ENCODE peak calls at places on chromosome 21, in eight cellular contexts. V is heart left ventricle, Z is brain microvascular endothelial cell, W is transverse colon, Y is GM06990, T is endothelial cell of umbilical vein, I is left ventricle myocardium inferior, J is right lobe of liver. U is an unnamed sample.

GRCh38 chr21:39314155-39315027 is 959 bp upstream of the BRWD1 start:
- DNase-seq in V (peak), Z (peak), W (peak), Y (no peak), T (peak), I (peak), J (peak), U (peak)

GRCh38 chr21:36744560-36745231 is 45.8 kb downstream of the SIM2 start:
- DNase-seq in V (no peak), Z (no peak), W (no peak), Y (no peak), T (no peak), I (peak), J (no peak), U (no peak)

GRCh38 chr21:38696617-38697016 is 109.1 kb upstream of the ETS2 start:
- DNase-seq in V (no peak), Z (no peak), W (no peak), Y (no peak), T (no peak), I (no peak), J (no peak), U (no peak)

GRCh38 chr21:8989883-8990325 is 1531.5 kb upstream of the TPTE start:
- DNase-seq in V (no peak), Z (no peak), W (no peak), Y (no peak), T (peak), I (no peak), J (peak), U (no peak)

GRCh38 chr21:20730421-20730820 is 267.8 kb upstream of the NCAM2 start:
- DNase-seq in V (no peak), Z (no peak), W (no peak), Y (no peak), T (no peak), I (no peak), J (no peak), U (no peak)

GRCh38 chr21:39182016-39182415 is 1.2 kb downstream of the PSMG1 start:
- DNase-seq in V (no peak), Z (no peak), W (no peak), Y (no peak), T (peak), I (no peak), J (no peak), U (no peak)

GRCh38 chr21:38159355-38159754 is 97.4 kb upstream of the KCNJ15 start:
- DNase-seq in V (peak), Z (peak), W (peak), Y (no peak), T (peak), I (peak), J (peak), U (peak)

GRCh38 chr21:18840239-18840638 is 436.7 kb upstream of the TMPRSS15 start:
- DNase-seq in V (no peak), Z (peak), W (no peak), Y (no peak), T (peak), I (no peak), J (no peak), U (no peak)

GRCh38 chr21:44749759-44750674 is 38.6 kb upstream of the TSPEAR start:
- DNase-seq in V (no peak), Z (no peak), W (no peak), Y (no peak), T (no peak), I (no peak), J (no peak), U (no peak)

GRCh38 chr21:36385233-36385908 is at the start of gene CHAF1B:
- DNase-seq in V (peak), Z (peak), W (peak), Y (peak), T (peak), I (peak), J (peak), U (no peak)

GRCh38 chr21:38299651-38300050 is 42.9 kb downstream of the KCNJ15 start:
- DNase-seq in V (no peak), Z (no peak), W (no peak), Y (no peak), T (no peak), I (no peak), J (no peak), U (no peak)

GRCh38 chr21:36548866-36549265 is 68.9 kb upstream of the CLDN14 start:
- DNase-seq in V (no peak), Z (no peak), W (no peak), Y (no peak), T (no peak), I (no peak), J (no peak), U (no peak)

GRCh38 chr21:23687154-23687553 is 1920.1 kb downstream of the MRPL39 start:
- DNase-seq in V (no peak), Z (no peak), W (no peak), Y (no peak), T (no peak), I (no peak), J (no peak), U (no peak)

GRCh38 chr21:37389456-37389855 is 22.9 kb downstream of the DYRK1A start:
- DNase-seq in V (no peak), Z (no peak), W (no peak), Y (no peak), T (no peak), I (no peak), J (no peak), U (no peak)

GRCh38 chr21:39232926-39233325 is 49.7 kb upstream of the PSMG1 start:
- DNase-seq in V (no peak), Z (no peak), W (no peak), Y (no peak), T (no peak), I (no peak), J (no peak), U (no peak)

GRCh38 chr21:26982767-26983166 is 15.9 kb upstream of the ADAMTS5 start:
- DNase-seq in V (no peak), Z (no peak), W (no peak), Y (no peak), T (no peak), I (no peak), J (no peak), U (peak)

GRCh38 chr21:35390013-35390776 is 341.1 kb upstream of the RUNX1 start:
- DNase-seq in V (no peak), Z (peak), W (no peak), Y (no peak), T (peak), I (no peak), J (no peak), U (peak)

GRCh38 chr21:39316062-39316461 is 2.6 kb upstream of the BRWD1 start:
- DNase-seq in V (no peak), Z (no peak), W (no peak), Y (no peak), T (no peak), I (no peak), J (no peak), U (no peak)

GRCh38 chr21:31128234-31128633 is 90.0 kb upstream of the KRTAP19-8 start:
- DNase-seq in V (no peak), Z (no peak), W (no peak), Y (no peak), T (no peak), I (no peak), J (no peak), U (no peak)

GRCh38 chr21:36583591-36583990 is 103.7 kb upstream of the CLDN14 start:
- DNase-seq in V (no peak), Z (no peak), W (no peak), Y (no peak), T (no peak), I (no peak), J (no peak), U (no peak)

GRCh38 chr21:29933088-29933487 is 6.7 kb downstream of the GRIK1 start:
- DNase-seq in V (no peak), Z (no peak), W (no peak), Y (no peak), T (no peak), I (no peak), J (no peak), U (no peak)

GRCh38 chr21:26423506-26423905 is 149.6 kb downstream of the CYYR1 start:
- DNase-seq in V (no peak), Z (no peak), W (no peak), Y (no peak), T (no peak), I (no peak), J (no peak), U (peak)

GRCh38 chr21:35275776-35276175 is 226.7 kb upstream of the RUNX1 start:
- DNase-seq in V (no peak), Z (no peak), W (no peak), Y (no peak), T (no peak), I (no peak), J (no peak), U (no peak)

GRCh38 chr21:35222541-35222941 is 173.4 kb upstream of the RUNX1 start:
- DNase-seq in V (no peak), Z (no peak), W (no peak), Y (peak), T (peak), I (no peak), J (no peak), U (no peak)

GRCh38 chr21:39904457-39904856 is 37.2 kb downstream of the PCP4 start:
- DNase-seq in V (no peak), Z (no peak), W (no peak), Y (no peak), T (no peak), I (no peak), J (no peak), U (no peak)

GRCh38 chr21:36164427-36164784 is 7.8 kb downstream of the DOP1B start:
- DNase-seq in V (no peak), Z (no peak), W (peak), Y (no peak), T (no peak), I (no peak), J (no peak), U (no peak)

GRCh38 chr21:35517848-35518247 is 468.7 kb upstream of the RUNX1 start:
- DNase-seq in V (no peak), Z (no peak), W (no peak), Y (no peak), T (no peak), I (no peak), J (no peak), U (no peak)

GRCh38 chr21:42833439-42833815 is 45.9 kb downstream of the WDR4 start:
- DNase-seq in V (no peak), Z (no peak), W (peak), Y (no peak), T (no peak), I (no peak), J (no peak), U (no peak)

GRCh38 chr21:17793675-17794123 is 25.5 kb downstream of the C21orf91 start:
- DNase-seq in V (no peak), Z (peak), W (no peak), Y (no peak), T (peak), I (no peak), J (no peak), U (no peak)

GRCh38 chr21:37914211-37914900 is 1.9 kb downstream of the KCNJ6 start:
- DNase-seq in V (no peak), Z (peak), W (no peak), Y (no peak), T (no peak), I (no peak), J (no peak), U (no peak)

GRCh38 chr21:37659874-37660273 is 256.4 kb downstream of the KCNJ6 start:
- DNase-seq in V (no peak), Z (no peak), W (no peak), Y (no peak), T (no peak), I (no peak), J (no peak), U (no peak)

GRCh38 chr21:38958940-38959685 is 153.4 kb downstream of the ETS2 start:
- DNase-seq in V (peak), Z (peak), W (peak), Y (no peak), T (no peak), I (no peak), J (peak), U (peak)

GRCh38 chr21:17742181-17742580 is 77.0 kb downstream of the C21orf91 start:
- DNase-seq in V (no peak), Z (no peak), W (no peak), Y (no peak), T (no peak), I (no peak), J (no peak), U (no peak)

GRCh38 chr21:22881131-22881530 is 1882.9 kb downstream of the NCAM2 start:
- DNase-seq in V (no peak), Z (no peak), W (no peak), Y (no peak), T (no peak), I (no peak), J (no peak), U (no peak)

GRCh38 chr21:35256468-35256988 is 207.4 kb upstream of the RUNX1 start:
- DNase-seq in V (peak), Z (peak), W (peak), Y (no peak), T (peak), I (peak), J (peak), U (peak)

GRCh38 chr21:44054710-44055109 is 42.6 kb downstream of the TRAPPC10 start:
- DNase-seq in V (no peak), Z (peak), W (no peak), Y (no peak), T (no peak), I (no peak), J (no peak), U (no peak)

DNA sequence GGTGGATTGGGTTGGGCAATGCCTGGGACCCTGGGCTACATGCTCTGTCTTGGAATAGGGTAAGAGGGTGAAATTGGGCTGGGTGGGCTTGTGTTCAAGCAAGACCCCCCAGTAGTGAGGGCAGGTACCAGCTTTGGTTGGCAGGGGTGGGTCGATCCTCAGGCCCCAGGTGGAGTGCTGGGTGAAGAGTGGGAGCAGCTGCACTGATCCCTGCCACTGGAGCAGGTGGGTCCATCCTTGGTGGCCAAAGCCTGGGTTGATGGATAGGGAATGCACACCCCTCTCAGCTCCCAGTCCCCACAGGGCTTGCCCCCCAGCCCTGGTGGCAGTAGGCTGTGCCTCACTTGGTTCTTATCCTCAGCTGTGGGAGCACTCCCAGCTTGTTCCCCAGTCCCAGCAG is 135.2 kb downstream of the PCBP3 start:
- DNase-seq in V (no peak), Z (no peak), W (no peak), Y (no peak), T (no peak), I (no peak), J (no peak), U (no peak)
- TF ChIP-seq CTCF in V (no peak), Z (no peak), W (no peak), Y (no peak), T (no peak), I (no peak), J (no peak), U (no peak)

GRCh38 chr21:32307706-32308105 is 9.1 kb downstream of the MRAP start:
- DNase-seq in V (no peak), Z (peak), W (no peak), Y (no peak), T (no peak), I (no peak), J (no peak), U (no peak)

GRCh38 chr21:32308696-32309095 is 10.0 kb downstream of the MRAP start:
- DNase-seq in V (no peak), Z (no peak), W (no peak), Y (no peak), T (no peak), I (no peak), J (no peak), U (no peak)

GRCh38 chr21:32303385-32303784 is 4.7 kb downstream of the MRAP start:
- DNase-seq in V (no peak), Z (no peak), W (no peak), Y (no peak), T (no peak), I (no peak), J (no peak), U (no peak)

GRCh38 chr21:32304998-32305397 is 6.3 kb downstream of the MRAP start:
- DNase-seq in V (no peak), Z (no peak), W (no peak), Y (no peak), T (no peak), I (no peak), J (no peak), U (no peak)

GRCh38 chr21:32306021-32306780 is 7.5 kb downstream of the MRAP start:
- DNase-seq in V (no peak), Z (peak), W (no peak), Y (no peak), T (peak), I (no peak), J (no peak), U (no peak)
- TF ChIP-seq CTCF in V (peak), Z (peak), W (no peak), Y (peak), T (peak), I (peak), J (no peak), U (no peak)

GRCh38 chr21:15557925-15558324 is 171.9 kb upstream of the USP25 start:
- DNase-seq in V (no peak), Z (no peak), W (no peak), Y (no peak), T (no peak), I (no peak), J (no peak), U (no peak)

GRCh38 chr21:15549671-15550070 is 180.1 kb upstream of the USP25 start:
- DNase-seq in V (no peak), Z (peak), W (no peak), Y (no peak), T (no peak), I (no peak), J (no peak), U (no peak)

GRCh38 chr21:15558884-15559283 is 170.9 kb upstream of the USP25 start:
- DNase-seq in V (no peak), Z (no peak), W (no peak), Y (no peak), T (no peak), I (no peak), J (no peak), U (no peak)

DNA sequence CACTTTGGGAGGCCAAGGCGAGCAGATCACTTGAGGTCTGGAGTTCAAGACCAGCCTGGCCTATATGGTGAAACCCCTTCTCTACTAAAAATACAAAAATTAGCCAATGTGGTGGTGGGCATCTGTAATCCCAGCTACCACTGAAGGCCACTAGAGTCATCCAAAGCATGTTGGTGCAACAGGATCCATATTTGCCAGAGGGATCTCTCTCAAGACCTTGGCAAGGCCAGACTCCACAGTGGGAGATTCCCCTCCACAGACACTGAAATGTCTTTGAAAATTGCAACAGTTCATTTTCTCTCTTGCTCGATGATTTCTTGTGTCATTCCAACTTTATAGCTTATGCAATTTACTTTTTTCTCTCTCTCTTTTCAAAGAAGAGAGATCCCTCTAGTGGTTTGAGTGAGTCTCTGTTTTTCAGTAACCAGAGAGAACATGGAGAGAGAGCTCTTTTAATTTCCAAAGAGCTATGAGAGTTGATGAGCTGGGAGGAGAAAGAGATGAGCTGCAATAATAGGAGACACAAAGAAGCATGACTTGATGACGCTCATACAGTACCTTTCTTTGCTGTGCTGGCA is 176.8 kb upstream of the USP25 start:
- DNase-seq in V (no peak), Z (no peak), W (no peak), Y (no peak), T (no peak), I (no peak), J (no peak), U (peak)
- TF ChIP-seq CTCF in V (peak), Z (peak), W (peak), Y (peak), T (peak), I (peak), J (peak), U (peak)

GRCh38 chr21:16407403-16408279 is 677.9 kb downstream of the USP25 start:
- DNase-seq in V (no peak), Z (no peak), W (no peak), Y (no peak), T (peak), I (no peak), J (no peak), U (no peak)
- TF ChIP-seq CTCF in V (no peak), Z (no peak), W (no peak), Y (no peak), T (no peak), I (no peak), J (no peak), U (no peak)

GRCh38 chr21:25313891-25314646 is 293.2 kb downstream of the MRPL39 start:
- DNase-seq in V (no peak), Z (peak), W (no peak), Y (no peak), T (no peak), I (no peak), J (no peak), U (no peak)
- TF ChIP-seq CTCF in V (no peak), Z (peak), W (no peak), Y (peak), T (no peak), I (peak), J (no peak), U (peak)

GRCh38 chr21:28746166-28746565 is 246.5 kb downstream of the LTN1 start:
- DNase-seq in V (no peak), Z (no peak), W (no peak), Y (no peak), T (no peak), I (no peak), J (no peak), U (no peak)

GRCh38 chr21:28738882-28739281 is 253.8 kb downstream of the LTN1 start:
- DNase-seq in V (no peak), Z (no peak), W (no peak), Y (no peak), T (peak), I (no peak), J (no peak), U (no peak)

GRCh38 chr21:28743723-28744122 is 249.0 kb downstream of the LTN1 start:
- DNase-seq in V (no peak), Z (no peak), W (no peak), Y (no peak), T (no peak), I (no peak), J (no peak), U (no peak)

GRCh38 chr21:28745131-28746055 is 247.3 kb downstream of the LTN1 start:
- DNase-seq in V (peak), Z (peak), W (peak), Y (peak), T (peak), I (peak), J (peak), U (peak)

DNA sequence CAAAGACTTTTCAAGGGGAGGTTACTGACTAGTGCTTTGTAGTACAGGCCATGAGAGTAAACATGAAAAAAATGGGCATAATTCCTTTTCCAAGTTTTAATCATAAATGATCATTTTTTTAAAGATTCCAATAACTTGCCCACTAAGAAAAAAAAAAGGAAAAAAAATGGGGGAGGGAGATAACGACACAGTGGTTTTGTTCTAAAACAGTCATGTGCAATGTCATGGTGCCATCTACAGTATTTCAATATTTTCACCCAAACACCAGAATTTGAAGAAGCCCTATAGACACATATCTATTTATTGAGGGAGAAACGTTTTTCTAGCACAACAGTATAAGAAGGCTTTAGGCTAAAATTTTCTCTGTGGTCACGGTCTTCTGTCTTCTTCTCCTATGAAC is 250.2 kb downstream of the LTN1 start:
- DNase-seq in V (no peak), Z (peak), W (no peak), Y (no peak), T (peak), I (no peak), J (no peak), U (no peak)
- TF ChIP-seq CTCF in V (peak), Z (peak), W (no peak), Y (no peak), T (peak), I (peak), J (no peak), U (peak)

U was measured in epithelial cell of proximal tubule.